ENCODE peak calls at places on chromosomes 11 and 22, in five cellular contexts. One of them, this sample, is unnamed.

GRCh38 chr11:18844753-18845367 is 53.3 kb upstream of the PTPN5 start:
- DNase-seq in HCT116: peak
- DNase-seq in GM12878: no peak
- DNase-seq in SK-N-SH: peak
- DNase-seq in HepG2: peak
- DNase-seq in this sample: peak

GRCh38 chr11:38156495-38157146 is 1558.6 kb upstream of the RAG2 start:
- DNase-seq in HCT116: no peak
- DNase-seq in GM12878: no peak
- DNase-seq in SK-N-SH: no peak
- DNase-seq in HepG2: no peak
- DNase-seq in this sample: no peak

GRCh38 chr22:39138357-39138997 is 14.0 kb downstream of the CBX7 start:
- DNase-seq in HCT116: no peak
- DNase-seq in GM12878: no peak
- DNase-seq in SK-N-SH: no peak
- DNase-seq in HepG2: no peak
- DNase-seq in this sample: peak

GRCh38 chr22:50268655-50269113 is 1.5 kb downstream of the MAPK11 start:
- DNase-seq in HCT116: no peak
- DNase-seq in GM12878: no peak
- DNase-seq in SK-N-SH: no peak
- DNase-seq in HepG2: no peak
- DNase-seq in this sample: no peak

GRCh38 chr11:34356576-34356917 is 1.3 kb downstream of the ABTB2 start:
- DNase-seq in HCT116: no peak
- DNase-seq in GM12878: no peak
- DNase-seq in SK-N-SH: no peak
- DNase-seq in HepG2: no peak
- DNase-seq in this sample: peak

GRCh38 chr22:38567531-38568245 is 2.3 kb downstream of the DMC1 start:
- DNase-seq in HCT116: no peak
- DNase-seq in GM12878: no peak
- DNase-seq in SK-N-SH: no peak
- DNase-seq in HepG2: no peak
- DNase-seq in this sample: peak

GRCh38 chr11:111123463-111124398 is 121.8 kb upstream of the POU2AF2 start:
- DNase-seq in HCT116: no peak
- DNase-seq in GM12878: no peak
- DNase-seq in SK-N-SH: no peak
- DNase-seq in HepG2: no peak
- DNase-seq in this sample: no peak

GRCh38 chr11:14642873-14643696 is 519 bp upstream of the PDE3B start:
- DNase-seq in HCT116: no peak
- DNase-seq in GM12878: no peak
- DNase-seq in SK-N-SH: no peak
- DNase-seq in HepG2: no peak
- DNase-seq in this sample: peak

GRCh38 chr11:35135222-35135621 is 3.7 kb upstream of the CD44 start:
- DNase-seq in HCT116: no peak
- DNase-seq in GM12878: no peak
- DNase-seq in SK-N-SH: no peak
- DNase-seq in HepG2: no peak
- DNase-seq in this sample: no peak

GRCh38 chr22:47352920-47353700 is 590.7 kb downstream of the TBC1D22A start:
- DNase-seq in HCT116: no peak
- DNase-seq in GM12878: no peak
- DNase-seq in SK-N-SH: no peak
- DNase-seq in HepG2: no peak
- DNase-seq in this sample: no peak

GRCh38 chr22:22955866-22956535 is 68.4 kb downstream of the IGLL5 start:
- DNase-seq in HCT116: peak
- DNase-seq in GM12878: no peak
- DNase-seq in SK-N-SH: peak
- DNase-seq in HepG2: peak
- DNase-seq in this sample: peak

GRCh38 chr22:40408718-40409612 is 38.6 kb downstream of the SGSM3 start:
- DNase-seq in HCT116: no peak
- DNase-seq in GM12878: no peak
- DNase-seq in SK-N-SH: no peak
- DNase-seq in HepG2: no peak
- DNase-seq in this sample: no peak

GRCh38 chr11:1781593-1781975 is 17.9 kb upstream of the CTSD start:
- DNase-seq in HCT116: no peak
- DNase-seq in GM12878: no peak
- DNase-seq in SK-N-SH: no peak
- DNase-seq in HepG2: no peak
- DNase-seq in this sample: no peak

GRCh38 chr11:133835258-133836075 is 9.8 kb downstream of the SPATA19 start:
- DNase-seq in HCT116: peak
- DNase-seq in GM12878: peak
- DNase-seq in SK-N-SH: peak
- DNase-seq in HepG2: peak
- DNase-seq in this sample: peak

GRCh38 chr11:65852508-65853248 is 5.3 kb downstream of the CFL1 start:
- DNase-seq in HCT116: no peak
- DNase-seq in GM12878: no peak
- DNase-seq in SK-N-SH: peak
- DNase-seq in HepG2: no peak
- DNase-seq in this sample: no peak
- TF ChIP-seq POLR2AphosphoS5 in HCT116: no peak
- TF ChIP-seq POLR2AphosphoS5 in GM12878: peak
- TF ChIP-seq POLR2AphosphoS5 in SK-N-SH: peak
- TF ChIP-seq POLR2AphosphoS5 in HepG2: no peak
- TF ChIP-seq POLR2AphosphoS5 in this sample: no peak

DNA sequence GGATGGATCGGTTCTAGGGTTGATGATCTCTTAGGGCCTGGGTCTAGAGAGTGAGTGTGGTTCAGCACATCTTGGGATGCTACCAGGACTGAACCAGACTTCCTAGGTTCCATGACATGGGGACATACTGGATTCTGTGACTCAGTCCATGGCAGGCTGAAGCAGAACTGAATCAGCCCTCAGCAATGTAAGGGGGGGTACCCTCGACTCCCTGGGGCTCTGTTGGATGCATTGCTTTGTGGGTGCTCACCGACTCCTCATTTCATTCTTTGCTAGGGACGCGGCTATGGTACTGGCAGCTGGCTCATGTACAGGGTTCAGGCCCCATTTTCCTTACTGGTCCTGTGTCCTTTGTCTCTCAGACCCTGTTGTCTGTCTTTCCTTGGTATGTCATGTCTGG is 733 bp upstream of the GRAMD1B start:
- DNase-seq in HCT116: no peak
- DNase-seq in GM12878: no peak
- DNase-seq in SK-N-SH: no peak
- DNase-seq in HepG2: no peak
- DNase-seq in this sample: no peak
- H3K4me2 ChIP-seq in HCT116: no peak
- H3K4me2 ChIP-seq in GM12878: peak
- H3K4me2 ChIP-seq in SK-N-SH: peak
- H3K4me2 ChIP-seq in HepG2: no peak
- H3K4me2 ChIP-seq in this sample: peak

GRCh38 chr11:112364962-112365481 is 104.4 kb upstream of the PLET1 start:
- DNase-seq in HCT116: no peak
- DNase-seq in GM12878: no peak
- DNase-seq in SK-N-SH: peak
- DNase-seq in HepG2: peak
- DNase-seq in this sample: no peak
- TF ChIP-seq POLR2AphosphoS5 in HCT116: no peak
- TF ChIP-seq POLR2AphosphoS5 in GM12878: no peak
- TF ChIP-seq POLR2AphosphoS5 in SK-N-SH: no peak
- TF ChIP-seq POLR2AphosphoS5 in HepG2: no peak
- TF ChIP-seq POLR2AphosphoS5 in this sample: no peak

GRCh38 chr11:128181090-128181485 is 406.3 kb downstream of the ETS1 start:
- DNase-seq in HCT116: no peak
- DNase-seq in GM12878: no peak
- DNase-seq in SK-N-SH: no peak
- DNase-seq in HepG2: no peak
- DNase-seq in this sample: no peak
- H3K4me2 ChIP-seq in HCT116: peak
- H3K4me2 ChIP-seq in GM12878: no peak
- H3K4me2 ChIP-seq in SK-N-SH: peak
- H3K4me2 ChIP-seq in HepG2: no peak
- H3K4me2 ChIP-seq in this sample: no peak

GRCh38 chr11:99979052-99979451 is 708.0 kb upstream of the ARHGAP42 start:
- DNase-seq in HCT116: no peak
- DNase-seq in GM12878: no peak
- DNase-seq in SK-N-SH: no peak
- DNase-seq in HepG2: no peak
- DNase-seq in this sample: no peak
- TF ChIP-seq POLR2AphosphoS5 in HCT116: no peak
- TF ChIP-seq POLR2AphosphoS5 in GM12878: no peak
- TF ChIP-seq POLR2AphosphoS5 in SK-N-SH: no peak
- TF ChIP-seq POLR2AphosphoS5 in HepG2: no peak
- TF ChIP-seq POLR2AphosphoS5 in this sample: no peak

GRCh38 chr22:30021881-30022619 is 58.2 kb upstream of the HORMAD2 start:
- DNase-seq in HCT116: no peak
- DNase-seq in GM12878: no peak
- DNase-seq in SK-N-SH: peak
- DNase-seq in HepG2: no peak
- DNase-seq in this sample: no peak

GRCh38 chr22:30023099-30023498 is 57.2 kb upstream of the HORMAD2 start:
- DNase-seq in HCT116: no peak
- DNase-seq in GM12878: no peak
- DNase-seq in SK-N-SH: no peak
- DNase-seq in HepG2: no peak
- DNase-seq in this sample: no peak

GRCh38 chr22:30017824-30018223 is 62.4 kb upstream of the HORMAD2 start:
- DNase-seq in HCT116: no peak
- DNase-seq in GM12878: no peak
- DNase-seq in SK-N-SH: no peak
- DNase-seq in HepG2: no peak
- DNase-seq in this sample: no peak

GRCh38 chr22:30021338-30021737 is 58.9 kb upstream of the HORMAD2 start:
- DNase-seq in HCT116: no peak
- DNase-seq in GM12878: no peak
- DNase-seq in SK-N-SH: no peak
- DNase-seq in HepG2: no peak
- DNase-seq in this sample: no peak

GRCh38 chr22:30020511-30020910 is 59.8 kb upstream of the HORMAD2 start:
- DNase-seq in HCT116: no peak
- DNase-seq in GM12878: no peak
- DNase-seq in SK-N-SH: no peak
- DNase-seq in HepG2: no peak
- DNase-seq in this sample: no peak
- H3K4me2 ChIP-seq in HCT116: no peak
- H3K4me2 ChIP-seq in GM12878: no peak
- H3K4me2 ChIP-seq in SK-N-SH: no peak
- H3K4me2 ChIP-seq in HepG2: no peak
- H3K4me2 ChIP-seq in this sample: no peak